ENCODE peak calls at places on chromosomes 3 and 15, in five cellular contexts. B, A, W, U and R are unnamed samples.

GRCh38 chr15:77029166-77030041 is 34.5 kb downstream of the PSTPIP1 start:
- DNase-seq in A (no peak), W (no peak), U (peak; percentile 25), B (no peak), R (no peak)

GRCh38 chr3:45986303-45986982 is 9.2 kb downstream of the FYCO1 start:
- DNase-seq in B (peak; percentile 42), U (peak; percentile 86), A (no peak), W (no peak), R (no peak)

GRCh38 chr3:37030573-37030972 is 37.3 kb downstream of the MLH1 start:
- DNase-seq in U (no peak), B (no peak), A (no peak), W (no peak), R (no peak)

GRCh38 chr3:180181387-180181786 is 144.7 kb upstream of the PEX5L start:
- DNase-seq in W (no peak), B (no peak), A (no peak), U (no peak), R (no peak)

GRCh38 chr15:75640483-75641175 is 605 bp upstream of the IMP3 start:
- DNase-seq in W (no peak), U (no peak), A (peak; percentile 79), B (no peak), R (no peak)

GRCh38 chr3:150429767-150430166 is 21.7 kb downstream of the TSC22D2 start:
- DNase-seq in A (no peak), W (no peak), B (no peak), U (no peak), R (no peak)

GRCh38 chr3:105614288-105615030 is 247.8 kb downstream of the ALCAM start:
- DNase-seq in A (no peak), U (no peak), W (no peak), B (no peak), R (no peak)

GRCh38 chr3:183247190-183247589 is 5.9 kb upstream of the B3GNT5 start:
- DNase-seq in U (no peak), W (no peak), A (peak; percentile 63), B (no peak), R (no peak)

GRCh38 chr15:65189102-65189740 is 4.1 kb upstream of the CLPX start:
- DNase-seq in W (peak; percentile 21), B (no peak), A (peak; percentile 83), U (no peak), R (peak; percentile 67)

GRCh38 chr15:80015156-80015555 is 44.2 kb upstream of the BCL2A1 start:
- DNase-seq in A (no peak), W (no peak), B (no peak), U (no peak), R (no peak)

GRCh38 chr3:133926736-133927542 is 31.3 kb upstream of the RAB6B start:
- DNase-seq in U (no peak), B (no peak), A (peak; percentile 75), W (no peak), R (peak; percentile 83)

GRCh38 chr3:57816471-57817105 is 60.5 kb downstream of the SLMAP start:
- DNase-seq in B (no peak), U (no peak), W (no peak), A (no peak), R (no peak)

GRCh38 chr3:98114264-98114663 is 16.3 kb upstream of the OR5H1 start:
- DNase-seq in B (no peak), W (no peak), A (peak; percentile 17), U (no peak), R (no peak)

GRCh38 chr3:141875374-141875892 is 1.0 kb upstream of the ATP1B3 start:
- DNase-seq in U (peak; percentile 86), A (peak; percentile 91), W (peak; percentile 51), B (peak; percentile 83), R (peak; percentile 95)

GRCh38 chr3:143119009-143119914 is at the start of gene CHST2:
- DNase-seq in A (peak; percentile 88), W (no peak), B (no peak), U (peak; percentile 57), R (no peak)

GRCh38 chr3:95037097-95037496 is 974.2 kb downstream of the NSUN3 start:
- DNase-seq in U (no peak), A (no peak), W (no peak), B (no peak), R (no peak)

GRCh38 chr15:63145426-63145825 is 11.9 kb downstream of the RPS27L start:
- DNase-seq in U (no peak), A (no peak), B (no peak), W (no peak), R (no peak)

GRCh38 chr15:42890161-42890913 is 30.2 kb downstream of the TTBK2 start:
- DNase-seq in A (peak; percentile 86), U (no peak), W (peak; percentile 15), B (no peak), R (no peak)

GRCh38 chr3:164452707-164453106 is 625.6 kb downstream of the SI start:
- DNase-seq in U (no peak), B (no peak), W (no peak), A (no peak), R (no peak)

GRCh38 chr15:39581501-39582285 is 814 bp downstream of the THBS1 start:
- DNase-seq in U (peak; percentile 65), B (peak; percentile 74), A (peak; percentile 73), W (no peak), R (no peak)

GRCh38 chr15:68602484-68603240 is 23.9 kb downstream of the CORO2B start:
- DNase-seq in U (no peak), A (no peak), B (no peak), W (no peak), R (no peak)

GRCh38 chr3:142916611-142917010 is 27.7 kb upstream of the PCOLCE2 start:
- DNase-seq in W (no peak), A (no peak), B (no peak), U (no peak), R (no peak)

GRCh38 chr3:113441051-113441770 is at the start of gene CFAP44:
- DNase-seq in U (peak; percentile 46), A (peak; percentile 95), B (peak; percentile 26), W (peak; percentile 50), R (no peak)

GRCh38 chr3:142863965-142864924 is 24.6 kb downstream of the PCOLCE2 start:
- DNase-seq in U (no peak), B (no peak), A (no peak), W (no peak), R (no peak)

GRCh38 chr3:11230807-11231206 is 41.4 kb upstream of the ATG7 start:
- DNase-seq in B (no peak), W (no peak), A (no peak), U (no peak), R (no peak)

GRCh38 chr3:45311327-45311726 is 77.0 kb upstream of the LARS2 start:
- DNase-seq in U (no peak), W (no peak), A (peak; percentile 19), B (no peak), R (peak; percentile 44)

GRCh38 chr15:42134617-42135243 is 21.7 kb downstream of the PLA2G4F start:
- DNase-seq in U (peak; percentile 15), B (no peak), W (no peak), A (no peak), R (no peak)

GRCh38 chr3:194025119-194025518 is 110.8 kb upstream of the HES1 start:
- DNase-seq in W (no peak), B (no peak), A (no peak), U (no peak), R (no peak)

GRCh38 chr3:108381531-108381930 is 85.2 kb downstream of the HHLA2 start:
- DNase-seq in B (no peak), U (no peak), A (peak; percentile 33), W (peak; percentile 25), R (no peak)

GRCh38 chr3:172708905-172709775 is 1.7 kb downstream of the NCEH1 start:
- DNase-seq in W (no peak), A (no peak), U (no peak), B (no peak), R (no peak)

GRCh38 chr15:75646944-75647364 is 758 bp upstream of the SNX33 start:
- DNase-seq in U (peak; percentile 63), B (no peak), A (peak; percentile 32), W (no peak), R (no peak)

GRCh38 chr3:122168044-122168443 is 15.4 kb upstream of the CASR start:
- DNase-seq in A (no peak), B (no peak), U (no peak), W (no peak), R (no peak)

GRCh38 chr3:56829543-56829942 is 27.8 kb upstream of the ARHGEF3 start:
- DNase-seq in U (no peak), B (no peak), A (no peak), W (no peak), R (no peak)

GRCh38 chr3:54772046-54772445 is 155.8 kb downstream of the LRTM1 start:
- DNase-seq in A (no peak), W (no peak), U (no peak), B (no peak), R (no peak)

GRCh38 chr15:54208786-54209185 is 230.5 kb downstream of the UNC13C start:
- DNase-seq in U (no peak), A (no peak), W (no peak), B (no peak), R (no peak)

GRCh38 chr3:17979248-17979647 is 236.8 kb upstream of the TBC1D5 start:
- DNase-seq in A (peak; percentile 42), B (no peak), U (no peak), W (no peak), R (no peak)
- TF ChIP-seq CTCF in A (peak; percentile 62), B (no peak), U (no peak), W (peak; percentile 35), R (no peak)

DNA sequence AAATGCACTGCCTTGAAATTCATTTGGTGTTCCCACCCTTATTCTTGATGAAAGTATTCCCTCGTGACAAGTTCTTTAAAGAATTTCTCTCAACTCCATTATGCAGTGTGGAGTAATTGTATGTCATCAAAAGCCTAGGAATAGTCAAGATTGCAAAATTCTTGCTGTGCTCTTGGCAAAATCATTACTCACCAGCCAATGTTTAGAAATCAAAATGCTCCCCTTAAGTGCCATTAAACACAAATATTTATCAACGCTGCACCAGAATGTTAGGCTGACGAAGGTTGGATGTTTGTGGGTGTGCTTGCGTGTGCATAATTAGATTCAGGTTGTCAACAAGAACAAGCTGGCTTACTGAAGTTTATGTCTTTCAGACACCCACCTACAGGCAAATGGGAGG is 40.5 kb downstream of the SST start:
- DNase-seq in U (no peak), B (no peak), A (no peak), W (no peak), R (no peak)
- H3K4me1 ChIP-seq in U (no peaks in the 10 kb centered on the region), B (no peaks in the 10 kb centered on the region), A (peaks cover 19% of the 10 kb centered on the region), W (peaks cover 3% of the 10 kb centered on the region), R (no peaks in the 10 kb centered on the region)

GRCh38 chr15:89057506-89058133 is 30.6 kb upstream of the ABHD2 start:
- DNase-seq in A (peak; percentile 86), B (peak; percentile 64), W (peak; percentile 60), U (peak; percentile 90), R (no peak)
- TF ChIP-seq POLR2AphosphoS5 in A (no peak), B (no peak), W (no peak), U (no peak), R (peak; percentile 43)

GRCh38 chr3:159733194-159733860 is 255.3 kb upstream of the IL12A start:
- DNase-seq in B (no peak), W (no peak), U (no peak), A (no peak), R (no peak)

GRCh38 chr3:159734681-159735080 is 254.0 kb upstream of the IL12A start:
- DNase-seq in U (no peak), W (no peak), B (no peak), A (no peak), R (no peak)

GRCh38 chr3:159727506-159727905 is 261.1 kb upstream of the IL12A start:
- DNase-seq in W (no peak), U (no peak), B (no peak), A (no peak), R (no peak)

GRCh38 chr3:159731254-159731653 is 257.4 kb upstream of the IL12A start:
- DNase-seq in A (no peak), U (no peak), W (no peak), B (peak; percentile 38), R (no peak)

GRCh38 chr3:159732172-159733111 is 256.2 kb upstream of the IL12A start:
- DNase-seq in U (no peak), B (peak; percentile 47), W (peak; percentile 41), A (peak; percentile 80), R (no peak)
- TF ChIP-seq CTCF in U (no peak), B (no peak), W (no peak), A (peak; percentile 12), R (no peak)